ENCODE peak calls at places on chromosomes 4 and X, in nine cellular contexts. One of them, this sample, is unnamed.

GRCh38 chr4:2194556-2194955 is 47.4 kb downstream of the HAUS3 start:
- DNase-seq in tibial nerve: no peak
- DNase-seq in lower leg skin: no peak
- DNase-seq in lung: no peak
- DNase-seq in D721Med: no peak
- DNase-seq in BJ: no peak
- DNase-seq in progenitor cell of endocrine pancreas: no peak
- DNase-seq in GM23338: no peak
- DNase-seq in PC-3: no peak
- DNase-seq in this sample: no peak

GRCh38 chrX:130726661-130727060 is 176.3 kb downstream of the ENOX2 start:
- DNase-seq in tibial nerve: no peak
- DNase-seq in lower leg skin: no peak
- DNase-seq in lung: peak
- DNase-seq in D721Med: no peak
- DNase-seq in BJ: no peak
- DNase-seq in progenitor cell of endocrine pancreas: no peak
- DNase-seq in GM23338: no peak
- DNase-seq in PC-3: peak
- DNase-seq in this sample: peak

GRCh38 chr4:140968371-140968770 is 164.9 kb downstream of the RNF150 start:
- DNase-seq in tibial nerve: no peak
- DNase-seq in lower leg skin: no peak
- DNase-seq in lung: no peak
- DNase-seq in D721Med: no peak
- DNase-seq in BJ: no peak
- DNase-seq in progenitor cell of endocrine pancreas: no peak
- DNase-seq in GM23338: no peak
- DNase-seq in PC-3: no peak
- DNase-seq in this sample: no peak

GRCh38 chr4:28357985-28358384 is 1497.3 kb downstream of the STIM2 start:
- DNase-seq in tibial nerve: no peak
- DNase-seq in lower leg skin: no peak
- DNase-seq in lung: no peak
- DNase-seq in D721Med: no peak
- DNase-seq in BJ: no peak
- DNase-seq in progenitor cell of endocrine pancreas: no peak
- DNase-seq in GM23338: peak
- DNase-seq in PC-3: peak
- DNase-seq in this sample: peak

GRCh38 chr4:139501117-139501516 is 47.2 kb downstream of the RAB33B start:
- DNase-seq in tibial nerve: no peak
- DNase-seq in lower leg skin: no peak
- DNase-seq in lung: no peak
- DNase-seq in D721Med: no peak
- DNase-seq in BJ: no peak
- DNase-seq in progenitor cell of endocrine pancreas: no peak
- DNase-seq in GM23338: no peak
- DNase-seq in PC-3: no peak
- DNase-seq in this sample: no peak

GRCh38 chr4:39565925-39566630 is 38.8 kb upstream of the UGDH start:
- DNase-seq in tibial nerve: no peak
- DNase-seq in lower leg skin: no peak
- DNase-seq in lung: no peak
- DNase-seq in D721Med: no peak
- DNase-seq in BJ: peak
- DNase-seq in progenitor cell of endocrine pancreas: no peak
- DNase-seq in GM23338: no peak
- DNase-seq in PC-3: peak
- DNase-seq in this sample: peak

GRCh38 chrX:150148749-150149672 is 210.7 kb upstream of the EOLA2 start:
- DNase-seq in tibial nerve: no peak
- DNase-seq in lower leg skin: no peak
- DNase-seq in lung: no peak
- DNase-seq in D721Med: no peak
- DNase-seq in BJ: no peak
- DNase-seq in progenitor cell of endocrine pancreas: no peak
- DNase-seq in GM23338: no peak
- DNase-seq in PC-3: no peak
- DNase-seq in this sample: peak

GRCh38 chr4:82785248-82786003 is 13.2 kb downstream of the SCD5 start:
- DNase-seq in tibial nerve: no peak
- DNase-seq in lower leg skin: no peak
- DNase-seq in lung: no peak
- DNase-seq in D721Med: no peak
- DNase-seq in BJ: peak
- DNase-seq in progenitor cell of endocrine pancreas: no peak
- DNase-seq in GM23338: peak
- DNase-seq in PC-3: peak
- DNase-seq in this sample: peak

GRCh38 chrX:86133761-86134160 is 14.5 kb upstream of the DACH2 start:
- DNase-seq in tibial nerve: no peak
- DNase-seq in lower leg skin: no peak
- DNase-seq in lung: no peak
- DNase-seq in D721Med: no peak
- DNase-seq in BJ: no peak
- DNase-seq in progenitor cell of endocrine pancreas: no peak
- DNase-seq in GM23338: peak
- DNase-seq in PC-3: no peak
- DNase-seq in this sample: peak

GRCh38 chr4:83197555-83198235 is 83.2 kb upstream of the PLAC8 start:
- DNase-seq in tibial nerve: no peak
- DNase-seq in lower leg skin: no peak
- DNase-seq in lung: peak
- DNase-seq in D721Med: no peak
- DNase-seq in BJ: no peak
- DNase-seq in progenitor cell of endocrine pancreas: no peak
- DNase-seq in GM23338: peak
- DNase-seq in PC-3: no peak
- DNase-seq in this sample: no peak

GRCh38 chr4:23333556-23333945 is 556.3 kb downstream of the PPARGC1A start:
- DNase-seq in tibial nerve: no peak
- DNase-seq in lower leg skin: no peak
- DNase-seq in lung: no peak
- DNase-seq in D721Med: no peak
- DNase-seq in BJ: no peak
- DNase-seq in progenitor cell of endocrine pancreas: no peak
- DNase-seq in GM23338: no peak
- DNase-seq in PC-3: peak
- DNase-seq in this sample: peak

GRCh38 chr4:108950158-108950915 is 187.5 kb upstream of the ETNPPL start:
- DNase-seq in tibial nerve: no peak
- DNase-seq in lower leg skin: no peak
- DNase-seq in lung: no peak
- DNase-seq in D721Med: no peak
- DNase-seq in BJ: no peak
- DNase-seq in progenitor cell of endocrine pancreas: no peak
- DNase-seq in GM23338: no peak
- DNase-seq in PC-3: no peak
- DNase-seq in this sample: no peak

DNA sequence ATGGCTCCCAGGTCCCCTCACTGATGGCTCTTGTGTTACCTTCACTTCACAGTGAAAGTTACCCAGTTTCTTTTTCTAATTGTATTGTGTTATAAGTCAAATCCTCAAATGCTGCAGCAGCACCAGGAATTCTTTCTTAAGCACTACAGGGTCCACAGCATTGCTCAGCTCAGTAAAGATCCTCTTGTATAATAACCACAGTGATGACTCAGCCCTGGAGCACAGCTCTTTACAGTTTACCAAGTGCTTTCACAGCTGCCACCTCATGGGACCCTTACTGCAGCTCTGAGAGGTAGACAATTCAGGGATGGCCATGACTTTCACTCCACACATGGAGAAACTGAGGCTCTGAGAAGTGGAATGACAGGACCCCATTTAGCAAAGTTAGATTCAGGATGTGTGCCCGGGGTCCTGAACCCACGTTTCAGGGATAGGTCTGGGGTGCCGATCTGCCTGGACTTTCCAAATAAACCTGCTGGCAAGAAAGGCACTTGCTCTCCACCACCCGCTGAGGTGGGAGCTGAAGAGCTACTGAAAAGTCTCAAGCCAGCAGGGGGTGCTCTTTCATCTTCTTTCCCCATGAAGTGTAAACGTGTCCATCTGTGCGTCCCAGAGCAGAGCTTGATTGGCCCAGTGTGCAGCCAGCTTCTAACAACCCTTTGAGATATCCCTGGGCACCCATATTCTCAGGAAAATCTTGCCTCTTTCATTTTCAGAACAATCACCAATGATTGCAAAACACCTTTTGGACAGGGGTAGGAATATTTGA is 35.7 kb upstream of the GABRQ start:
- DNase-seq in tibial nerve: no peak
- DNase-seq in lower leg skin: no peak
- DNase-seq in lung: no peak
- DNase-seq in D721Med: no peak
- DNase-seq in BJ: no peak
- DNase-seq in progenitor cell of endocrine pancreas: no peak
- DNase-seq in GM23338: peak
- DNase-seq in PC-3: peak
- DNase-seq in this sample: peak
- TF ChIP-seq CTCF in tibial nerve: no peak
- TF ChIP-seq CTCF in lower leg skin: no peak
- TF ChIP-seq CTCF in lung: no peak
- TF ChIP-seq CTCF in D721Med: peak
- TF ChIP-seq CTCF in BJ: no peak
- TF ChIP-seq CTCF in progenitor cell of endocrine pancreas: peak
- TF ChIP-seq CTCF in GM23338: peak
- TF ChIP-seq CTCF in PC-3: peak
- TF ChIP-seq CTCF in this sample: peak

GRCh38 chr4:16764622-16765021 is 133.8 kb downstream of the LDB2 start:
- DNase-seq in tibial nerve: no peak
- DNase-seq in lower leg skin: no peak
- DNase-seq in lung: no peak
- DNase-seq in D721Med: no peak
- DNase-seq in BJ: no peak
- DNase-seq in progenitor cell of endocrine pancreas: no peak
- DNase-seq in GM23338: peak
- DNase-seq in PC-3: peak
- DNase-seq in this sample: peak
- TF ChIP-seq CTCF in tibial nerve: no peak
- TF ChIP-seq CTCF in lower leg skin: no peak
- TF ChIP-seq CTCF in lung: no peak
- TF ChIP-seq CTCF in D721Med: peak
- TF ChIP-seq CTCF in BJ: peak
- TF ChIP-seq CTCF in progenitor cell of endocrine pancreas: peak
- TF ChIP-seq CTCF in GM23338: peak
- TF ChIP-seq CTCF in PC-3: peak
- TF ChIP-seq CTCF in this sample: no peak

DNA sequence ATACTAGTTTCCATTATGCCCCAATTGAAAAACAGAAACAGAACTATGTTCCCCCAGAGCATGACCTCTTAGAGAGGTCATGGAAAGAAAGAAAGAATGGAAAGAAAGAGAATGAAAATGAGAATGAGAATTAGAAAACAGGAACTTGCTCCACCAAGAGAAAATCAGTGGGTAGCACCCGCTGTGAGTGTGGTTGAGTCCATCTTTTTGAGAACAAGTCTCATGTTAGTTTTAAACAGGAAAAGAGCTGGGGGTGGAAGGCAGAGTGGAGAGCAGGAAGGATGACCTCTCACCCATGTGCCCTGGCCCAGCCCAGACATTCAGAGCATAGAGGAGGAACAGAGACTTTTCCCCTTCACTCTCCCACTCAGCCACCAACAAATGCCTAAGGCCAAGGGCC is 4.9 kb downstream of the GSX2 start:
- DNase-seq in tibial nerve: no peak
- DNase-seq in lower leg skin: no peak
- DNase-seq in lung: no peak
- DNase-seq in D721Med: no peak
- DNase-seq in BJ: no peak
- DNase-seq in progenitor cell of endocrine pancreas: no peak
- DNase-seq in GM23338: no peak
- DNase-seq in PC-3: no peak
- DNase-seq in this sample: no peak
- TF ChIP-seq CTCF in tibial nerve: no peak
- TF ChIP-seq CTCF in lower leg skin: no peak
- TF ChIP-seq CTCF in lung: no peak
- TF ChIP-seq CTCF in D721Med: no peak
- TF ChIP-seq CTCF in BJ: no peak
- TF ChIP-seq CTCF in progenitor cell of endocrine pancreas: no peak
- TF ChIP-seq CTCF in GM23338: no peak
- TF ChIP-seq CTCF in PC-3: no peak
- TF ChIP-seq CTCF in this sample: no peak

GRCh38 chr4:180589575-180589974 is 1653.6 kb upstream of the TENM3 start:
- DNase-seq in tibial nerve: no peak
- DNase-seq in lower leg skin: no peak
- DNase-seq in lung: no peak
- DNase-seq in D721Med: no peak
- DNase-seq in BJ: no peak
- DNase-seq in progenitor cell of endocrine pancreas: no peak
- DNase-seq in GM23338: no peak
- DNase-seq in PC-3: no peak
- DNase-seq in this sample: no peak

GRCh38 chr4:180587379-180587778 is 1655.8 kb upstream of the TENM3 start:
- DNase-seq in tibial nerve: no peak
- DNase-seq in lower leg skin: no peak
- DNase-seq in lung: no peak
- DNase-seq in D721Med: no peak
- DNase-seq in BJ: no peak
- DNase-seq in progenitor cell of endocrine pancreas: no peak
- DNase-seq in GM23338: peak
- DNase-seq in PC-3: no peak
- DNase-seq in this sample: no peak
- TF ChIP-seq CTCF in tibial nerve: no peak
- TF ChIP-seq CTCF in lower leg skin: no peak
- TF ChIP-seq CTCF in lung: no peak
- TF ChIP-seq CTCF in D721Med: peak
- TF ChIP-seq CTCF in BJ: no peak
- TF ChIP-seq CTCF in progenitor cell of endocrine pancreas: peak
- TF ChIP-seq CTCF in GM23338: peak
- TF ChIP-seq CTCF in PC-3: no peak
- TF ChIP-seq CTCF in this sample: no peak

GRCh38 chr4:69156913-69157312 is 57.6 kb downstream of the UGT2B11 start:
- DNase-seq in tibial nerve: no peak
- DNase-seq in lower leg skin: no peak
- DNase-seq in lung: no peak
- DNase-seq in D721Med: no peak
- DNase-seq in BJ: no peak
- DNase-seq in progenitor cell of endocrine pancreas: no peak
- DNase-seq in GM23338: peak
- DNase-seq in PC-3: peak
- DNase-seq in this sample: peak
- TF ChIP-seq CTCF in tibial nerve: no peak
- TF ChIP-seq CTCF in lower leg skin: no peak
- TF ChIP-seq CTCF in lung: no peak
- TF ChIP-seq CTCF in D721Med: no peak
- TF ChIP-seq CTCF in BJ: peak
- TF ChIP-seq CTCF in progenitor cell of endocrine pancreas: peak
- TF ChIP-seq CTCF in GM23338: peak
- TF ChIP-seq CTCF in PC-3: peak
- TF ChIP-seq CTCF in this sample: no peak

DNA sequence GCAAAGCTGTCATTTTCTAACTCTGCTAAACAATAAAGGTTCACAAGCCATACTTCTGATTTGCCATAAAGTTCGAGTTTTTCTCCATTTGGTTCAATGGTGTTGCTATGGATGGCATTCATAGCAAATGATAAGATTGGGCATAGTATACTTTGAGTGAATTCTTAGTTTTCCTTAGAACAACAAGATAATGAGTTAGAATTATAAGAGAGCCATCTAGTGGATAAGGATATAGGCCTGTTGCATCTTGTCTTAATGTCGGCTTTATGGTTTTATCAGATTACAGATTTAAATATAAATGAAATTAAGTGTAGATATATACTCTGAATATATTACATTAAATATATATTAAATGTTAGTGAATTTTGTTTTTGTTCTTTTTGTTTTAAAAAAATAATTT is 644.6 kb downstream of the IL1RAPL1 start:
- DNase-seq in tibial nerve: no peak
- DNase-seq in lower leg skin: no peak
- DNase-seq in lung: no peak
- DNase-seq in D721Med: no peak
- DNase-seq in BJ: no peak
- DNase-seq in progenitor cell of endocrine pancreas: no peak
- DNase-seq in GM23338: peak
- DNase-seq in PC-3: peak
- DNase-seq in this sample: peak
- TF ChIP-seq CTCF in tibial nerve: no peak
- TF ChIP-seq CTCF in lower leg skin: no peak
- TF ChIP-seq CTCF in lung: no peak
- TF ChIP-seq CTCF in D721Med: peak
- TF ChIP-seq CTCF in BJ: peak
- TF ChIP-seq CTCF in progenitor cell of endocrine pancreas: peak
- TF ChIP-seq CTCF in GM23338: no peak
- TF ChIP-seq CTCF in PC-3: peak
- TF ChIP-seq CTCF in this sample: peak